ENCODE peak calls at places on chromosome 22, in ten cellular contexts. One of them, this sample, is unnamed.
A peak's percentile ranks its signal among the peaks of the same experiment; 100 is the strongest.

GRCh38 chr22:30183861-30184278 is 62.7 kb downstream of the LIF start:
- DNase-seq in Panc1: no peak
- DNase-seq in astrocyte: peak; percentile 72
- DNase-seq in sigmoid colon: no peak
- DNase-seq in neural progenitor cell: no peak
- DNase-seq in IMR-90: peak; percentile 71
- DNase-seq in progenitor cell of endocrine pancreas: no peak
- DNase-seq in heart right ventricle: no peak
- DNase-seq in OCI-LY7: no peak
- DNase-seq in upper lobe of right lung: no peak
- DNase-seq in this sample: no peak

GRCh38 chr22:32765117-32765618 is 36.3 kb upstream of the TIMP3 start:
- DNase-seq in Panc1: no peak
- DNase-seq in astrocyte: peak; percentile 47
- DNase-seq in sigmoid colon: no peak
- DNase-seq in neural progenitor cell: no peak
- DNase-seq in IMR-90: no peak
- DNase-seq in progenitor cell of endocrine pancreas: no peak
- DNase-seq in heart right ventricle: no peak
- DNase-seq in OCI-LY7: no peak
- DNase-seq in upper lobe of right lung: no peak
- DNase-seq in this sample: no peak

GRCh38 chr22:38078046-38078840 is 5.7 kb downstream of the SLC16A8 start:
- DNase-seq in Panc1: no peak
- DNase-seq in astrocyte: no peak
- DNase-seq in sigmoid colon: peak; percentile 62
- DNase-seq in neural progenitor cell: no peak
- DNase-seq in IMR-90: no peak
- DNase-seq in progenitor cell of endocrine pancreas: no peak
- DNase-seq in heart right ventricle: no peak
- DNase-seq in OCI-LY7: no peak
- DNase-seq in upper lobe of right lung: no peak
- DNase-seq in this sample: no peak

GRCh38 chr22:17303840-17304779 is 65.2 kb upstream of the CECR2 start:
- DNase-seq in Panc1: no peak
- DNase-seq in astrocyte: no peak
- DNase-seq in sigmoid colon: no peak
- DNase-seq in neural progenitor cell: no peak
- DNase-seq in IMR-90: no peak
- DNase-seq in progenitor cell of endocrine pancreas: no peak
- DNase-seq in heart right ventricle: no peak
- DNase-seq in OCI-LY7: peak; percentile 41
- DNase-seq in upper lobe of right lung: no peak
- DNase-seq in this sample: no peak

GRCh38 chr22:33919591-33920501 is at the start of gene LARGE1:
- DNase-seq in Panc1: no peak
- DNase-seq in astrocyte: no peak
- DNase-seq in sigmoid colon: peak; percentile 79
- DNase-seq in neural progenitor cell: peak; percentile 78
- DNase-seq in IMR-90: peak; percentile 20
- DNase-seq in progenitor cell of endocrine pancreas: peak; percentile 38
- DNase-seq in heart right ventricle: peak; percentile 31
- DNase-seq in OCI-LY7: peak; percentile 52
- DNase-seq in upper lobe of right lung: peak; percentile 79
- DNase-seq in this sample: peak; percentile 93

GRCh38 chr22:47996446-47996857 is 1234.0 kb downstream of the TBC1D22A start:
- DNase-seq in Panc1: no peak
- DNase-seq in astrocyte: no peak
- DNase-seq in sigmoid colon: no peak
- DNase-seq in neural progenitor cell: no peak
- DNase-seq in IMR-90: no peak
- DNase-seq in progenitor cell of endocrine pancreas: no peak
- DNase-seq in heart right ventricle: no peak
- DNase-seq in OCI-LY7: peak; percentile 95
- DNase-seq in upper lobe of right lung: no peak
- DNase-seq in this sample: no peak

GRCh38 chr22:26892401-26893033 is 235.1 kb downstream of the MIAT start:
- DNase-seq in Panc1: no peak
- DNase-seq in astrocyte: no peak
- DNase-seq in sigmoid colon: peak; percentile 72
- DNase-seq in neural progenitor cell: no peak
- DNase-seq in IMR-90: no peak
- DNase-seq in progenitor cell of endocrine pancreas: no peak
- DNase-seq in heart right ventricle: no peak
- DNase-seq in OCI-LY7: no peak
- DNase-seq in upper lobe of right lung: peak; percentile 76
- DNase-seq in this sample: no peak

GRCh38 chr22:48142388-48142787 is 1379.9 kb downstream of the TBC1D22A start:
- DNase-seq in Panc1: no peak
- DNase-seq in astrocyte: no peak
- DNase-seq in sigmoid colon: no peak
- DNase-seq in neural progenitor cell: no peak
- DNase-seq in IMR-90: no peak
- DNase-seq in progenitor cell of endocrine pancreas: no peak
- DNase-seq in heart right ventricle: no peak
- DNase-seq in OCI-LY7: no peak
- DNase-seq in upper lobe of right lung: no peak
- DNase-seq in this sample: no peak

GRCh38 chr22:17368727-17369552 is at the start of gene CECR2:
- DNase-seq in Panc1: no peak
- DNase-seq in astrocyte: peak; percentile 0
- DNase-seq in sigmoid colon: peak; percentile 78
- DNase-seq in neural progenitor cell: peak; percentile 95
- DNase-seq in IMR-90: no peak
- DNase-seq in progenitor cell of endocrine pancreas: peak; percentile 60
- DNase-seq in heart right ventricle: peak; percentile 63
- DNase-seq in OCI-LY7: peak; percentile 71
- DNase-seq in upper lobe of right lung: peak; percentile 86
- DNase-seq in this sample: no peak

DNA sequence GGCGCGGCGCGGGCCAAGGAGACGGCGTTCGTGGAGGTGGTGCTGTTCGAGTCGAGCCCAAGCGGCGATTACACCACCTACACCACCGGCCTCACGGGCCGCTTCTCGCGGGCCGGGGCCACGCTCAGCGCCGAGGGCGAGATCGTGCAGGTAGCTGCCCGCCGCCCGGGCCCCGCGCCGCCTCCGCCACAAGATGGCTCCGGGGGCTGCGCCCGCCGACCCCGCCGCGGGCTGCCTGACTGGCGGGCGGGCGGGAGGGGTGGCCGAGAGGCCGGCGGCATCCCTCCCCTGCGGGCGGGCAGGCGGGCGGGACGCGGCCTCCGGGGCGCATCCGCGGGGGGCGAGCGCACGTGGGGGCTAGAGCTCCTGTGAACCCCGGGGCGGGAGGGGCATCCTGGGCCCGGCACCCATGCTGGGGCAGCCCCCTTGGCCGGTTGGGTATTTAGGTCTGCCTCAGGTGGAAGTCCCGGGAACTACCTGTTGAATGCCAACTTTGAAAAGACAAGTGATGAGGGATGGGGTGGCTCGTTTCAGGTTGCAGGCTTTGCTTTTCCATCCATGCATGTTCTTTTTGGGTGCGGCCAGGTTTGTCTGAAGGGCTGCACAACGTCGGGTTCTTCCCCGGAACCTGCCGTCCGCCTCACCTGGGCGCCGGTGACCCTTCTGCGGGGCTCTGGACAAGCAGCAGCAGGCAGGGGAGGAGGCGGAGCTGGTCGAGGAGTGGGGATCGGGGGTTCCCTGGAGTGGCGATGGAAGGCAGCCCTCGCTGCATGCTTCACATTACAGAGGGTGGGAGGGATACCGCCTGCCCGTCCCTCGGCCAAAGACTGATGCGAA is 763 bp downstream of the ZNRF3 start:
- DNase-seq in Panc1: no peak
- DNase-seq in astrocyte: no peak
- DNase-seq in sigmoid colon: peak; percentile 77
- DNase-seq in neural progenitor cell: peak; percentile 74
- DNase-seq in IMR-90: peak; percentile 44
- DNase-seq in progenitor cell of endocrine pancreas: peak; percentile 38
- DNase-seq in heart right ventricle: peak; percentile 13
- DNase-seq in OCI-LY7: peak; percentile 59
- DNase-seq in upper lobe of right lung: peak; percentile 82
- DNase-seq in this sample: peak; percentile 81
- TF ChIP-seq CTCF in Panc1: no peak
- TF ChIP-seq CTCF in astrocyte: no peak
- TF ChIP-seq CTCF in sigmoid colon: no peak
- TF ChIP-seq CTCF in neural progenitor cell: peak; percentile 28
- TF ChIP-seq CTCF in IMR-90: peak; percentile 12
- TF ChIP-seq CTCF in progenitor cell of endocrine pancreas: peak; percentile 36
- TF ChIP-seq CTCF in heart right ventricle: peak; percentile 17
- TF ChIP-seq CTCF in OCI-LY7: no peak
- TF ChIP-seq CTCF in upper lobe of right lung: no peak
- TF ChIP-seq CTCF in this sample: peak; percentile 38

GRCh38 chr22:45317551-45318167 is 7.9 kb downstream of the FAM118A start:
- DNase-seq in Panc1: no peak
- DNase-seq in astrocyte: peak; percentile 53
- DNase-seq in sigmoid colon: peak; percentile 84
- DNase-seq in neural progenitor cell: peak; percentile 30
- DNase-seq in IMR-90: peak; percentile 37
- DNase-seq in progenitor cell of endocrine pancreas: no peak
- DNase-seq in heart right ventricle: peak; percentile 64
- DNase-seq in OCI-LY7: no peak
- DNase-seq in upper lobe of right lung: no peak
- DNase-seq in this sample: no peak
- TF ChIP-seq CTCF in Panc1: no peak
- TF ChIP-seq CTCF in astrocyte: peak; percentile 17
- TF ChIP-seq CTCF in sigmoid colon: peak; percentile 44
- TF ChIP-seq CTCF in neural progenitor cell: peak; percentile 39
- TF ChIP-seq CTCF in IMR-90: peak; percentile 23
- TF ChIP-seq CTCF in progenitor cell of endocrine pancreas: no peak
- TF ChIP-seq CTCF in heart right ventricle: peak; percentile 51
- TF ChIP-seq CTCF in OCI-LY7: no peak
- TF ChIP-seq CTCF in upper lobe of right lung: peak; percentile 30
- TF ChIP-seq CTCF in this sample: peak; percentile 68

DNA sequence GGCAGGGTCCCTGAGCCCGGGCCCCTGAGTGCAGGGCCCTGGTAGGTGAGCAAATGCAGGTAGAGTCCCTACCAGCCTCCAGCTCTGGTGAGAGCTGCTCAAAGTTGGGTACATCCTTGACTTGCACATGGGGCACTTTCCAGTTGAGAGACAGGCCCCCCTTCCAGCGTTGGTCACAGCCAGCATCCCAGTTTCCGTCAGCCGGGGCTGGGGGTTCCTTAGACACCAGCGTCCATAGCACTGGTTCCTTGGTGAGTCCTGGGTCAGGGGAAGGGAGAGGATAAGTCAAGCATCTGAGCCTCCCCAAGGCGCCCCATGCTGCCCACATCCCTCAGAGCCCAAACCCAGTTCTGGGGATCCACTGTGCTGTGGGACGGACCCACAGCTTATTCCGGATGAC is 5.6 kb downstream of the PNPLA5 start:
- DNase-seq in Panc1: no peak
- DNase-seq in astrocyte: no peak
- DNase-seq in sigmoid colon: peak; percentile 35
- DNase-seq in neural progenitor cell: no peak
- DNase-seq in IMR-90: no peak
- DNase-seq in progenitor cell of endocrine pancreas: no peak
- DNase-seq in heart right ventricle: no peak
- DNase-seq in OCI-LY7: no peak
- DNase-seq in upper lobe of right lung: peak; percentile 30
- DNase-seq in this sample: peak; percentile 69
- TF ChIP-seq CTCF in Panc1: no peak
- TF ChIP-seq CTCF in astrocyte: no peak
- TF ChIP-seq CTCF in sigmoid colon: no peak
- TF ChIP-seq CTCF in neural progenitor cell: no peak
- TF ChIP-seq CTCF in IMR-90: no peak
- TF ChIP-seq CTCF in progenitor cell of endocrine pancreas: no peak
- TF ChIP-seq CTCF in heart right ventricle: no peak
- TF ChIP-seq CTCF in OCI-LY7: no peak
- TF ChIP-seq CTCF in upper lobe of right lung: no peak
- TF ChIP-seq CTCF in this sample: no peak

DNA sequence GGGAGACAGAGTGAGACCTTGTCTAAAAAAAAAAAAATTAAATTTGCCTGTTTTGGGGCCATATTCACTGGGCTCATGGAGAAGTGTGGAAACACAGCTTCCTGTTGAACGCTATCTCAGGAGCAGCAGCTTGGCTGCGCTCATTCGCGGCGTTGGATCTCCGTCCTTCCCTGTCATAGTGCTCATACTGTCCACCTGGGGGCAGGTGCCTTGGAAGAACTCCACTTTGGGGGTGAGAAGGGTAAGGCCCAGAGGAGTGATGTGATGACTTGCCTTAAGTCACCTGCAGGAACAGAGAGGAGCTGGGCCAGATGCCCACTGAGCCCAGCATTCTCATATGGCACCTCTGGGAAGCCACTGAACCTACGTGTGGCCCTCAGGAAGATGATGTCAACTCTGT is 82.8 kb downstream of the CABIN1 start:
- DNase-seq in Panc1: no peak
- DNase-seq in astrocyte: no peak
- DNase-seq in sigmoid colon: peak; percentile 11
- DNase-seq in neural progenitor cell: no peak
- DNase-seq in IMR-90: no peak
- DNase-seq in progenitor cell of endocrine pancreas: no peak
- DNase-seq in heart right ventricle: no peak
- DNase-seq in OCI-LY7: no peak
- DNase-seq in upper lobe of right lung: peak; percentile 15
- DNase-seq in this sample: peak; percentile 29
- TF ChIP-seq CTCF in Panc1: no peak
- TF ChIP-seq CTCF in astrocyte: no peak
- TF ChIP-seq CTCF in sigmoid colon: no peak
- TF ChIP-seq CTCF in neural progenitor cell: no peak
- TF ChIP-seq CTCF in IMR-90: peak; percentile 1
- TF ChIP-seq CTCF in progenitor cell of endocrine pancreas: no peak
- TF ChIP-seq CTCF in heart right ventricle: no peak
- TF ChIP-seq CTCF in OCI-LY7: peak; percentile 12
- TF ChIP-seq CTCF in upper lobe of right lung: no peak
- TF ChIP-seq CTCF in this sample: no peak

DNA sequence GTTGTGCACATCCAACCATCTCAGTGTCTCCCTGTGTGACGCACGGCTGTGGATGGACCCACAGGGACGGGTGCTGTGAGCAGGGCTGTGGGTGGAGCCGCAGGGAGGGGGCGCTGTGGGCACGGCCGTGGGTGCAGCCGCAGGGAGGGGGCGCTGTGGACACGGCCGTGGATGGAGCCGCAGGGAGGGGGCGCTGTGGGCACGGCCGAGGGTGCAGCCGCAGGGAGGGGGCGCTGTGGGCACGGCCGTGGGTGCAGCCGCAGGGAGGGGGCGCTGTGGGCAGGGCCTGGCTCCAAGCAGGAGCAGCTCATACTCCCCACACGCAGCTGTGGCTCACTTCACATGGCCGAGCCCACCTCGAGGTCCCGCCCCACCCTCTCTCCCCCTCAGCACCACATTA is 6.0 kb upstream of the MAPK11 start:
- DNase-seq in Panc1: no peak
- DNase-seq in astrocyte: no peak
- DNase-seq in sigmoid colon: peak; percentile 87
- DNase-seq in neural progenitor cell: no peak
- DNase-seq in IMR-90: peak; percentile 43
- DNase-seq in progenitor cell of endocrine pancreas: no peak
- DNase-seq in heart right ventricle: no peak
- DNase-seq in OCI-LY7: peak; percentile 86
- DNase-seq in upper lobe of right lung: peak; percentile 92
- DNase-seq in this sample: no peak
- TF ChIP-seq CTCF in Panc1: peak; percentile 14
- TF ChIP-seq CTCF in astrocyte: no peak
- TF ChIP-seq CTCF in sigmoid colon: peak; percentile 58
- TF ChIP-seq CTCF in neural progenitor cell: peak; percentile 45
- TF ChIP-seq CTCF in IMR-90: peak; percentile 87
- TF ChIP-seq CTCF in progenitor cell of endocrine pancreas: peak; percentile 39
- TF ChIP-seq CTCF in heart right ventricle: peak; percentile 50
- TF ChIP-seq CTCF in OCI-LY7: peak; percentile 94
- TF ChIP-seq CTCF in upper lobe of right lung: peak; percentile 62
- TF ChIP-seq CTCF in this sample: peak; percentile 80

This sample was measured in chondrocyte.